ENCODE peak calls at places on chromosomes 12 and 14, in five cellular contexts. One of them, this sample, is unnamed.

GRCh38 chr14:96039633-96040311 is 610 bp downstream of the C14orf132 start:
- DNase-seq in SK-N-SH: peak; percentile 78
- DNase-seq in stromal cell of bone marrow: no peak
- DNase-seq in activated CD4-positive, alpha-beta T cell treated with anti-CD3 and anti-CD28 coated beads for 36 hours: peak; percentile 50
- DNase-seq in transverse colon: no peak
- DNase-seq in this sample: no peak

GRCh38 chr14:106551265-106551664 is 1024.9 kb downstream of the TMEM121 start:
- DNase-seq in activated CD4-positive, alpha-beta T cell treated with anti-CD3 and anti-CD28 coated beads for 36 hours: peak; percentile 20
- DNase-seq in transverse colon: no peak
- DNase-seq in SK-N-SH: no peak
- DNase-seq in stromal cell of bone marrow: no peak
- DNase-seq in this sample: peak; percentile 37

GRCh38 chr12:94305293-94305957 is 154.2 kb downstream of the CEP83 start:
- DNase-seq in activated CD4-positive, alpha-beta T cell treated with anti-CD3 and anti-CD28 coated beads for 36 hours: peak; percentile 68
- DNase-seq in transverse colon: no peak
- DNase-seq in SK-N-SH: no peak
- DNase-seq in stromal cell of bone marrow: peak; percentile 79
- DNase-seq in this sample: no peak

GRCh38 chr12:121156365-121156764 is 23.7 kb downstream of the P2RX7 start:
- DNase-seq in activated CD4-positive, alpha-beta T cell treated with anti-CD3 and anti-CD28 coated beads for 36 hours: no peak
- DNase-seq in stromal cell of bone marrow: no peak
- DNase-seq in transverse colon: no peak
- DNase-seq in SK-N-SH: no peak
- DNase-seq in this sample: no peak

GRCh38 chr14:53539489-53540126 is 386.5 kb upstream of the DDHD1 start:
- DNase-seq in transverse colon: peak; percentile 78
- DNase-seq in SK-N-SH: peak; percentile 39
- DNase-seq in stromal cell of bone marrow: peak; percentile 66
- DNase-seq in activated CD4-positive, alpha-beta T cell treated with anti-CD3 and anti-CD28 coated beads for 36 hours: peak; percentile 78
- DNase-seq in this sample: peak; percentile 84

GRCh38 chr14:66284346-66284745 is 201.8 kb upstream of the CCDC196 start:
- DNase-seq in activated CD4-positive, alpha-beta T cell treated with anti-CD3 and anti-CD28 coated beads for 36 hours: no peak
- DNase-seq in stromal cell of bone marrow: peak; percentile 10
- DNase-seq in transverse colon: no peak
- DNase-seq in SK-N-SH: no peak
- DNase-seq in this sample: no peak

GRCh38 chr14:95311752-95312151 is 8.0 kb downstream of the CLMN start:
- DNase-seq in activated CD4-positive, alpha-beta T cell treated with anti-CD3 and anti-CD28 coated beads for 36 hours: no peak
- DNase-seq in transverse colon: no peak
- DNase-seq in stromal cell of bone marrow: no peak
- DNase-seq in SK-N-SH: no peak
- DNase-seq in this sample: no peak

GRCh38 chr12:128767518-128767917 is 56.2 kb downstream of the SLC15A4 start:
- DNase-seq in activated CD4-positive, alpha-beta T cell treated with anti-CD3 and anti-CD28 coated beads for 36 hours: no peak
- DNase-seq in SK-N-SH: no peak
- DNase-seq in stromal cell of bone marrow: no peak
- DNase-seq in transverse colon: no peak
- DNase-seq in this sample: no peak

GRCh38 chr14:61616524-61617185 is 78.7 kb upstream of the HIF1A start:
- DNase-seq in activated CD4-positive, alpha-beta T cell treated with anti-CD3 and anti-CD28 coated beads for 36 hours: no peak
- DNase-seq in stromal cell of bone marrow: no peak
- DNase-seq in SK-N-SH: no peak
- DNase-seq in transverse colon: no peak
- DNase-seq in this sample: no peak

GRCh38 chr12:120138366-120138765 is 21.8 kb upstream of the RAB35 start:
- DNase-seq in stromal cell of bone marrow: no peak
- DNase-seq in transverse colon: no peak
- DNase-seq in SK-N-SH: no peak
- DNase-seq in activated CD4-positive, alpha-beta T cell treated with anti-CD3 and anti-CD28 coated beads for 36 hours: no peak
- DNase-seq in this sample: no peak

GRCh38 chr14:93173943-93174395 is 10.7 kb downstream of the MOAP1 start:
- DNase-seq in transverse colon: no peak
- DNase-seq in stromal cell of bone marrow: no peak
- DNase-seq in SK-N-SH: peak; percentile 44
- DNase-seq in activated CD4-positive, alpha-beta T cell treated with anti-CD3 and anti-CD28 coated beads for 36 hours: no peak
- DNase-seq in this sample: peak; percentile 44

GRCh38 chr12:75437564-75437963 is 43.0 kb upstream of the GLIPR1 start:
- DNase-seq in SK-N-SH: no peak
- DNase-seq in activated CD4-positive, alpha-beta T cell treated with anti-CD3 and anti-CD28 coated beads for 36 hours: no peak
- DNase-seq in stromal cell of bone marrow: no peak
- DNase-seq in transverse colon: no peak
- DNase-seq in this sample: no peak

This sample was measured in testis.